ENCODE peak calls at places on chromosomes 12 and 14, in six cellular contexts. One of them, this sample, is unnamed.

GRCh38 chr14:104765517-104765916 is 12.6 kb downstream of the SIVA1 start:
- DNase-seq in sigmoid colon: no peak
- DNase-seq in tibial nerve: no peak
- DNase-seq in H9: no peak
- DNase-seq in Karpas-422: no peak
- DNase-seq in adipocyte: no peak
- DNase-seq in this sample: no peak

GRCh38 chr12:64008596-64008995 is 164.1 kb downstream of the SRGAP1 start:
- DNase-seq in sigmoid colon: no peak
- DNase-seq in Karpas-422: no peak
- DNase-seq in H9: no peak
- DNase-seq in adipocyte: no peak
- DNase-seq in tibial nerve: no peak
- DNase-seq in this sample: no peak

GRCh38 chr12:124862768-124863408 is 776 bp downstream of the SCARB1 start:
- DNase-seq in adipocyte: peak; percentile 19
- DNase-seq in Karpas-422: peak; percentile 75
- DNase-seq in tibial nerve: no peak
- DNase-seq in H9: no peak
- DNase-seq in sigmoid colon: no peak
- DNase-seq in this sample: no peak

GRCh38 chr12:26979733-26980132 is 34.5 kb downstream of the TM7SF3 start:
- DNase-seq in adipocyte: no peak
- DNase-seq in H9: no peak
- DNase-seq in Karpas-422: no peak
- DNase-seq in sigmoid colon: no peak
- DNase-seq in tibial nerve: no peak
- DNase-seq in this sample: no peak

GRCh38 chr14:89011727-89012271 is 187.3 kb downstream of the TTC8 start:
- DNase-seq in adipocyte: peak; percentile 18
- DNase-seq in Karpas-422: no peak
- DNase-seq in H9: no peak
- DNase-seq in sigmoid colon: no peak
- DNase-seq in tibial nerve: no peak
- DNase-seq in this sample: no peak

GRCh38 chr12:124098101-124098757 is 125.2 kb downstream of the ZNF664 start:
- DNase-seq in Karpas-422: no peak
- DNase-seq in tibial nerve: no peak
- DNase-seq in sigmoid colon: no peak
- DNase-seq in H9: no peak
- DNase-seq in adipocyte: no peak
- DNase-seq in this sample: no peak

GRCh38 chr14:32417956-32418552 is 89.0 kb downstream of the AKAP6 start:
- DNase-seq in Karpas-422: no peak
- DNase-seq in tibial nerve: no peak
- DNase-seq in adipocyte: peak; percentile 57
- DNase-seq in H9: no peak
- DNase-seq in sigmoid colon: no peak
- DNase-seq in this sample: no peak

GRCh38 chr12:106082216-106083175 is 56.3 kb downstream of the NUAK1 start:
- DNase-seq in Karpas-422: no peak
- DNase-seq in H9: no peak
- DNase-seq in sigmoid colon: no peak
- DNase-seq in tibial nerve: no peak
- DNase-seq in adipocyte: no peak
- DNase-seq in this sample: no peak

GRCh38 chr14:75310295-75311059 is 31.8 kb downstream of the FOS start:
- DNase-seq in H9: peak; percentile 94
- DNase-seq in Karpas-422: no peak
- DNase-seq in tibial nerve: peak; percentile 69
- DNase-seq in sigmoid colon: peak; percentile 92
- DNase-seq in adipocyte: peak; percentile 89
- DNase-seq in this sample: peak; percentile 82

GRCh38 chr12:66552753-66553152 is 126.1 kb downstream of the GRIP1 start:
- DNase-seq in sigmoid colon: no peak
- DNase-seq in H9: no peak
- DNase-seq in Karpas-422: no peak
- DNase-seq in tibial nerve: no peak
- DNase-seq in adipocyte: peak; percentile 8
- DNase-seq in this sample: no peak

GRCh38 chr12:130463259-130463658 is 125.6 kb downstream of the PIWIL1 start:
- DNase-seq in sigmoid colon: no peak
- DNase-seq in adipocyte: no peak
- DNase-seq in H9: no peak
- DNase-seq in Karpas-422: no peak
- DNase-seq in tibial nerve: no peak
- DNase-seq in this sample: no peak

GRCh38 chr14:92568621-92569479 is 55.3 kb downstream of the RIN3 start:
- DNase-seq in tibial nerve: no peak
- DNase-seq in Karpas-422: no peak
- DNase-seq in H9: no peak
- DNase-seq in sigmoid colon: peak; percentile 74
- DNase-seq in adipocyte: no peak
- DNase-seq in this sample: peak; percentile 34

GRCh38 chr14:69685716-69686115 is 74.3 kb downstream of the SUSD6 start:
- DNase-seq in H9: no peak
- DNase-seq in adipocyte: peak; percentile 51
- DNase-seq in tibial nerve: peak; percentile 64
- DNase-seq in sigmoid colon: peak; percentile 91
- DNase-seq in Karpas-422: no peak
- DNase-seq in this sample: peak; percentile 85

GRCh38 chr12:14952295-14952995 is 9.0 kb downstream of the ARHGDIB start:
- DNase-seq in adipocyte: peak; percentile 78
- DNase-seq in sigmoid colon: no peak
- DNase-seq in tibial nerve: no peak
- DNase-seq in H9: no peak
- DNase-seq in Karpas-422: peak; percentile 76
- DNase-seq in this sample: no peak

GRCh38 chr14:57736391-57736790 is 129.5 kb downstream of the SLC35F4 start:
- DNase-seq in sigmoid colon: no peak
- DNase-seq in adipocyte: no peak
- DNase-seq in Karpas-422: no peak
- DNase-seq in H9: no peak
- DNase-seq in tibial nerve: no peak
- DNase-seq in this sample: no peak

GRCh38 chr12:41706376-41706775 is 438.3 kb downstream of the GXYLT1 start:
- DNase-seq in adipocyte: no peak
- DNase-seq in sigmoid colon: no peak
- DNase-seq in tibial nerve: no peak
- DNase-seq in Karpas-422: no peak
- DNase-seq in H9: no peak
- DNase-seq in this sample: no peak

GRCh38 chr14:60760648-60761364 is 26.2 kb downstream of the MNAT1 start:
- DNase-seq in sigmoid colon: no peak
- DNase-seq in adipocyte: peak; percentile 19
- DNase-seq in Karpas-422: no peak
- DNase-seq in tibial nerve: no peak
- DNase-seq in H9: peak; percentile 51
- DNase-seq in this sample: no peak

GRCh38 chr14:104970231-104971068 is 7.7 kb downstream of the AHNAK2 start:
- DNase-seq in H9: peak; percentile 68
- DNase-seq in Karpas-422: no peak
- DNase-seq in tibial nerve: peak; percentile 72
- DNase-seq in sigmoid colon: peak; percentile 97
- DNase-seq in adipocyte: peak; percentile 80
- DNase-seq in this sample: peak; percentile 76

GRCh38 chr12:108156717-108157116 is 27.6 kb downstream of the WSCD2 start:
- DNase-seq in tibial nerve: no peak
- DNase-seq in Karpas-422: no peak
- DNase-seq in sigmoid colon: no peak
- DNase-seq in H9: no peak
- DNase-seq in adipocyte: no peak
- DNase-seq in this sample: no peak

GRCh38 chr12:100995201-100995600 is 200.6 kb downstream of the ANO4 start:
- DNase-seq in H9: no peak
- DNase-seq in Karpas-422: no peak
- DNase-seq in sigmoid colon: no peak
- DNase-seq in adipocyte: peak; percentile 27
- DNase-seq in tibial nerve: no peak
- DNase-seq in this sample: no peak

GRCh38 chr12:69688496-69689427 is 10.3 kb downstream of the BEST3 start:
- DNase-seq in tibial nerve: peak; percentile 10
- DNase-seq in Karpas-422: peak; percentile 43
- DNase-seq in sigmoid colon: no peak
- DNase-seq in H9: peak; percentile 91
- DNase-seq in adipocyte: peak; percentile 89
- DNase-seq in this sample: peak; percentile 85

GRCh38 chr12:43544703-43545102 is 7.3 kb downstream of the ADAMTS20 start:
- DNase-seq in tibial nerve: no peak
- DNase-seq in H9: no peak
- DNase-seq in adipocyte: no peak
- DNase-seq in sigmoid colon: no peak
- DNase-seq in Karpas-422: no peak
- DNase-seq in this sample: no peak

GRCh38 chr14:39232554-39233415 is 930 bp upstream of the MIA2 start:
- DNase-seq in H9: no peak
- DNase-seq in Karpas-422: no peak
- DNase-seq in tibial nerve: no peak
- DNase-seq in sigmoid colon: no peak
- DNase-seq in adipocyte: peak; percentile 86
- DNase-seq in this sample: no peak

GRCh38 chr12:3105690-3106479 is 28.7 kb downstream of the TSPAN9 start:
- DNase-seq in H9: peak; percentile 25
- DNase-seq in tibial nerve: no peak
- DNase-seq in Karpas-422: no peak
- DNase-seq in adipocyte: no peak
- DNase-seq in sigmoid colon: no peak
- DNase-seq in this sample: no peak

GRCh38 chr12:12477532-12477890 is 85.2 kb downstream of the DUSP16 start:
- DNase-seq in sigmoid colon: no peak
- DNase-seq in Karpas-422: no peak
- DNase-seq in adipocyte: no peak
- DNase-seq in tibial nerve: no peak
- DNase-seq in H9: no peak
- DNase-seq in this sample: no peak

GRCh38 chr12:116594325-116595038 is 35.3 kb downstream of the MAP1LC3B2 start:
- DNase-seq in adipocyte: no peak
- DNase-seq in sigmoid colon: no peak
- DNase-seq in Karpas-422: no peak
- DNase-seq in tibial nerve: no peak
- DNase-seq in H9: no peak
- DNase-seq in this sample: peak; percentile 77

DNA sequence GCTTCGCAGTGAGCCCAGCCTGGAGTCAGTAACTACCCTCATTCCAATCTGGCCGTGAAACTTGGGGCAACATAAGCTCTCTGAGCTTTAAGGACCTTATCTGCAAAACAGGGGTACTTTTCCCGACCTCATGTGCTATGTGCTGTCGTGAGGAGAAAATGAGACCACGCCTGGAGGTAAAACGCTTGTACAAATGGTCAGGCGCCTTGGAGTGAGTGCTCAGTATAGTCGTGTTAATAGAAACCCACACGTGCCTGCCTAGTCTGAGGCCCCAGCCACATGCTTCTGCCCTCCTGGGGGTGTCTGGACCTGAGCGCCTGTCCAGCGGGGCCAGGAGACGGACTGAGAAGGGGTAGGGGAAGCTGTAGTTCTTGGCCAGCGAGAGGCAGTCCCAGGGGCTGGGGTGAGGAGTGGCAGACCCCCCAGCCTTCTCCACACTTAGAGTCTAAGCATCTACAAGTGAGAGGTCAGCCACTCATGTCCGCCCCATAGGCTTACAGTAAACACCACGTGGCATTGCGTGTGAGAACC is 4.9 kb downstream of the AQP5 start:
- DNase-seq in sigmoid colon: no peak
- DNase-seq in H9: no peak
- DNase-seq in adipocyte: no peak
- DNase-seq in tibial nerve: no peak
- DNase-seq in Karpas-422: peak; percentile 78
- DNase-seq in this sample: no peak
- H3K27me3 ChIP-seq in sigmoid colon: peaks cover 3% of the 10 kb centered on the region
- H3K27me3 ChIP-seq in H9: peaks cover 2% of the 10 kb centered on the region
- H3K27me3 ChIP-seq in adipocyte: peaks cover 50% of the 10 kb centered on the region
- H3K27me3 ChIP-seq in tibial nerve: peaks cover 6% of the 10 kb centered on the region
- H3K27me3 ChIP-seq in Karpas-422: no peaks in the 10 kb centered on the region
- H3K27me3 ChIP-seq in this sample: no peaks in the 10 kb centered on the region

DNA sequence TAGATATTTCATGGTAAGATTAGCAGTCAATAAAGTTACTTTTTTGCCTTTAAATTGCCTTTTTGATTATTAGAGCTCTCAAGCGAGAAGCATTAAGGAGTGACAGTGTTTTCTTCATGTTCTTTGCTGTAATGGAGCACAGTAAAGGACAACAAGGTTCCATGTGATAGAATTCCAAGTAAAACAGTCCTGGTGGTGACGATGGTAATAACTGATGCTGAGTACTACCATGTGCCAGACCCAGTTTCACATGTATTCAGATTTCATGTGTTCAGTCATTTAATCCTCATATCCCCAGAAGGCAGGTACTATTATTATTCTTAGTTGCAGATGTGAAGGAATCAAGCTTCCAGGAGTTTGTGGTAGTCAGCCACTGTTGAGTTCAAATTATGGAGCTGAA is 79.0 kb downstream of the FRMD6 start:
- DNase-seq in tibial nerve: no peak
- DNase-seq in Karpas-422: no peak
- DNase-seq in sigmoid colon: no peak
- DNase-seq in H9: no peak
- DNase-seq in adipocyte: no peak
- DNase-seq in this sample: no peak
- H3K4me1 ChIP-seq in tibial nerve: no peaks in the 10 kb centered on the region
- H3K4me1 ChIP-seq in Karpas-422: no peaks in the 10 kb centered on the region
- H3K4me1 ChIP-seq in sigmoid colon: no peaks in the 10 kb centered on the region
- H3K4me1 ChIP-seq in H9: no peaks in the 10 kb centered on the region
- H3K4me1 ChIP-seq in adipocyte: peaks cover 11% of the 10 kb centered on the region
- H3K4me1 ChIP-seq in this sample: no peaks in the 10 kb centered on the region

DNA sequence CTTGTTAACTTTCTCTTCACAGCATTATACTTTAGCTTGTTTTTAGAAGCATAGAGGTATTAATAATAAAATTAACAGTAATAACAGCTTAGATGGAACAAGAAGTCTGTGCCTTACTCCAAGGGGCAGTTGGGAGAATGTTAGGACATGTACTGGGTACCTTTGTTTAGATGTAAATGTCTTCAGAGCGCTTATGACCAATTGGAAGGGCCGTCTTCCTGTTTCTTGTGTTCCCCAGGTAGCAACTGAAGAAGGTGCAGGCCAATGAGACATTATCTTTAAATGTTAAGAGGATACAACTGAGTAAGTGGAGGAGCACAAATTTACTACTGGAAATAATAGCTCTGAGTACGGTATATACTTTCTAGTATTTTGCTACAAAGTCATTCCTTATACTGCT is 180.9 kb upstream of the SYT1 start:
- DNase-seq in adipocyte: no peak
- DNase-seq in tibial nerve: no peak
- DNase-seq in H9: no peak
- DNase-seq in Karpas-422: no peak
- DNase-seq in sigmoid colon: no peak
- DNase-seq in this sample: no peak
- H3K27me3 ChIP-seq in adipocyte: no peaks in the 10 kb centered on the region
- H3K27me3 ChIP-seq in tibial nerve: no peaks in the 10 kb centered on the region
- H3K27me3 ChIP-seq in H9: no peaks in the 10 kb centered on the region
- H3K27me3 ChIP-seq in Karpas-422: no peaks in the 10 kb centered on the region
- H3K27me3 ChIP-seq in sigmoid colon: no peaks in the 10 kb centered on the region
- H3K27me3 ChIP-seq in this sample: no peaks in the 10 kb centered on the region

DNA sequence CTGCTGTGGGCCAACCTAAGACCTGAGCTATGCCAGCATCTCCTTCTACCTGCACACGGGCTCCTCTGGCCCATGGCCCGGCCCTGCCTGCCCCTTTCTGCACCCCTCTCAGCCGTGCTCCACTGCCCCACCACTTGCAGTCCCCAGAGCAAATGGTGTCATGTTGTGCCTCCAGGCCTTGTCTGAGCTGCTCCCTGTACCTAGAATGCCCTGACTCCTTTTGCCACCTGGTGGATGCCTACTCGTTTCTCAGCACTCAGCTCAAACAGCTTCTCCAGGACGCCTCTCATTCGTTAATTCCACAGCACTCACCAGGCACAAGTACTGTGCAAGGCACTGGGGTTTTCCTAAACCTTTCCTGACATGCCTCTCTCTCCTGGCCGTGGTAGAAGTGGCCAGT is 63.2 kb upstream of the PNMA1 start:
- DNase-seq in tibial nerve: no peak
- DNase-seq in sigmoid colon: peak; percentile 32
- DNase-seq in adipocyte: no peak
- DNase-seq in Karpas-422: peak; percentile 87
- DNase-seq in H9: peak; percentile 79
- DNase-seq in this sample: no peak
- H3K4me1 ChIP-seq in tibial nerve: peaks cover 42% of the 10 kb centered on the region
- H3K4me1 ChIP-seq in sigmoid colon: peaks cover 84% of the 10 kb centered on the region
- H3K4me1 ChIP-seq in adipocyte: peaks cover 21% of the 10 kb centered on the region
- H3K4me1 ChIP-seq in Karpas-422: peaks cover 65% of the 10 kb centered on the region
- H3K4me1 ChIP-seq in H9: no peaks in the 10 kb centered on the region
- H3K4me1 ChIP-seq in this sample: peaks cover 12% of the 10 kb centered on the region

This sample was measured in left lung.